ENCODE peak calls at places on chromosomes 16 and 17, in nine cellular contexts. One of them, this sample, is unnamed.

GRCh38 chr17:64781810-64782555 is 119.9 kb upstream of the SMURF2 start:
- DNase-seq in body of pancreas: no peak
- DNase-seq in psoas muscle: peak; percentile 23
- DNase-seq in astrocyte of the cerebellum: no peak
- DNase-seq in RWPE1: no peak
- DNase-seq in left ventricle myocardium inferior: no peak
- DNase-seq in endothelial cell of umbilical vein: no peak
- DNase-seq in A549: no peak
- DNase-seq in endothelial cell: no peak
- DNase-seq in this sample: no peak

GRCh38 chr17:48609754-48610281 is 999 bp downstream of the HOXB7 start:
- DNase-seq in body of pancreas: no peak
- DNase-seq in psoas muscle: no peak
- DNase-seq in astrocyte of the cerebellum: no peak
- DNase-seq in RWPE1: no peak
- DNase-seq in left ventricle myocardium inferior: no peak
- DNase-seq in endothelial cell of umbilical vein: no peak
- DNase-seq in A549: no peak
- DNase-seq in endothelial cell: no peak
- DNase-seq in this sample: no peak

GRCh38 chr17:14921936-14922335 is 343.2 kb downstream of the PMP22 start:
- DNase-seq in body of pancreas: no peak
- DNase-seq in psoas muscle: no peak
- DNase-seq in astrocyte of the cerebellum: no peak
- DNase-seq in RWPE1: no peak
- DNase-seq in left ventricle myocardium inferior: no peak
- DNase-seq in endothelial cell of umbilical vein: no peak
- DNase-seq in A549: no peak
- DNase-seq in endothelial cell: no peak
- DNase-seq in this sample: no peak

GRCh38 chr17:37261286-37261685 is 114.5 kb upstream of the C17orf78 start:
- DNase-seq in body of pancreas: no peak
- DNase-seq in psoas muscle: no peak
- DNase-seq in astrocyte of the cerebellum: peak; percentile 43
- DNase-seq in RWPE1: no peak
- DNase-seq in left ventricle myocardium inferior: no peak
- DNase-seq in endothelial cell of umbilical vein: peak; percentile 12
- DNase-seq in A549: no peak
- DNase-seq in endothelial cell: no peak
- DNase-seq in this sample: no peak

GRCh38 chr17:7173687-7174602 is 5.2 kb downstream of the ASGR1 start:
- DNase-seq in body of pancreas: peak; percentile 67
- DNase-seq in psoas muscle: peak; percentile 72
- DNase-seq in astrocyte of the cerebellum: no peak
- DNase-seq in RWPE1: peak; percentile 29
- DNase-seq in left ventricle myocardium inferior: peak; percentile 55
- DNase-seq in endothelial cell of umbilical vein: peak; percentile 89
- DNase-seq in A549: no peak
- DNase-seq in endothelial cell: peak; percentile 80
- DNase-seq in this sample: no peak

GRCh38 chr16:82713778-82714177 is 87.0 kb downstream of the CDH13 start:
- DNase-seq in body of pancreas: no peak
- DNase-seq in psoas muscle: no peak
- DNase-seq in astrocyte of the cerebellum: no peak
- DNase-seq in RWPE1: no peak
- DNase-seq in left ventricle myocardium inferior: no peak
- DNase-seq in endothelial cell of umbilical vein: no peak
- DNase-seq in A549: no peak
- DNase-seq in endothelial cell: no peak
- DNase-seq in this sample: no peak

GRCh38 chr17:66963521-66964082 is 905 bp upstream of the CACNG4 start:
- DNase-seq in body of pancreas: no peak
- DNase-seq in psoas muscle: no peak
- DNase-seq in astrocyte of the cerebellum: no peak
- DNase-seq in RWPE1: no peak
- DNase-seq in left ventricle myocardium inferior: no peak
- DNase-seq in endothelial cell of umbilical vein: no peak
- DNase-seq in A549: no peak
- DNase-seq in endothelial cell: no peak
- DNase-seq in this sample: no peak

GRCh38 chr17:81335388-81336157 is 40.5 kb upstream of the SLC38A10 start:
- DNase-seq in body of pancreas: no peak
- DNase-seq in psoas muscle: peak; percentile 47
- DNase-seq in astrocyte of the cerebellum: no peak
- DNase-seq in RWPE1: peak; percentile 59
- DNase-seq in left ventricle myocardium inferior: no peak
- DNase-seq in endothelial cell of umbilical vein: no peak
- DNase-seq in A549: peak; percentile 58
- DNase-seq in endothelial cell: no peak
- DNase-seq in this sample: peak; percentile 9

GRCh38 chr16:88599092-88599733 is 29.0 kb downstream of the ZC3H18 start:
- DNase-seq in body of pancreas: peak; percentile 51
- DNase-seq in psoas muscle: peak; percentile 87
- DNase-seq in astrocyte of the cerebellum: no peak
- DNase-seq in RWPE1: no peak
- DNase-seq in left ventricle myocardium inferior: peak; percentile 88
- DNase-seq in endothelial cell of umbilical vein: no peak
- DNase-seq in A549: no peak
- DNase-seq in endothelial cell: no peak
- DNase-seq in this sample: no peak

GRCh38 chr17:1919206-1919605 is 89.4 kb downstream of the RPA1 start:
- DNase-seq in body of pancreas: no peak
- DNase-seq in psoas muscle: no peak
- DNase-seq in astrocyte of the cerebellum: no peak
- DNase-seq in RWPE1: no peak
- DNase-seq in left ventricle myocardium inferior: no peak
- DNase-seq in endothelial cell of umbilical vein: no peak
- DNase-seq in A549: no peak
- DNase-seq in endothelial cell: no peak
- DNase-seq in this sample: no peak

GRCh38 chr16:76926595-76926994 is 264.4 kb upstream of the MON1B start:
- DNase-seq in body of pancreas: no peak
- DNase-seq in psoas muscle: no peak
- DNase-seq in astrocyte of the cerebellum: no peak
- DNase-seq in RWPE1: no peak
- DNase-seq in left ventricle myocardium inferior: peak; percentile 18
- DNase-seq in endothelial cell of umbilical vein: no peak
- DNase-seq in A549: no peak
- DNase-seq in endothelial cell: no peak
- DNase-seq in this sample: no peak

GRCh38 chr16:48365030-48365600 is 20.1 kb downstream of the SIAH1 start:
- DNase-seq in body of pancreas: no peak
- DNase-seq in psoas muscle: no peak
- DNase-seq in astrocyte of the cerebellum: no peak
- DNase-seq in RWPE1: no peak
- DNase-seq in left ventricle myocardium inferior: no peak
- DNase-seq in endothelial cell of umbilical vein: no peak
- DNase-seq in A549: peak; percentile 30
- DNase-seq in endothelial cell: no peak
- DNase-seq in this sample: no peak

GRCh38 chr16:48367443-48368049 is 17.7 kb downstream of the SIAH1 start:
- DNase-seq in body of pancreas: no peak
- DNase-seq in psoas muscle: no peak
- DNase-seq in astrocyte of the cerebellum: no peak
- DNase-seq in RWPE1: no peak
- DNase-seq in left ventricle myocardium inferior: no peak
- DNase-seq in endothelial cell of umbilical vein: no peak
- DNase-seq in A549: no peak
- DNase-seq in endothelial cell: no peak
- DNase-seq in this sample: no peak

GRCh38 chr16:48366165-48367093 is 18.8 kb downstream of the SIAH1 start:
- DNase-seq in body of pancreas: peak; percentile 67
- DNase-seq in psoas muscle: no peak
- DNase-seq in astrocyte of the cerebellum: peak; percentile 66
- DNase-seq in RWPE1: peak; percentile 76
- DNase-seq in left ventricle myocardium inferior: no peak
- DNase-seq in endothelial cell of umbilical vein: peak; percentile 77
- DNase-seq in A549: peak; percentile 88
- DNase-seq in endothelial cell: peak; percentile 21
- DNase-seq in this sample: peak; percentile 49

GRCh38 chr16:48369765-48370164 is 15.4 kb downstream of the SIAH1 start:
- DNase-seq in body of pancreas: no peak
- DNase-seq in psoas muscle: no peak
- DNase-seq in astrocyte of the cerebellum: no peak
- DNase-seq in RWPE1: no peak
- DNase-seq in left ventricle myocardium inferior: no peak
- DNase-seq in endothelial cell of umbilical vein: no peak
- DNase-seq in A549: no peak
- DNase-seq in endothelial cell: no peak
- DNase-seq in this sample: no peak

DNA sequence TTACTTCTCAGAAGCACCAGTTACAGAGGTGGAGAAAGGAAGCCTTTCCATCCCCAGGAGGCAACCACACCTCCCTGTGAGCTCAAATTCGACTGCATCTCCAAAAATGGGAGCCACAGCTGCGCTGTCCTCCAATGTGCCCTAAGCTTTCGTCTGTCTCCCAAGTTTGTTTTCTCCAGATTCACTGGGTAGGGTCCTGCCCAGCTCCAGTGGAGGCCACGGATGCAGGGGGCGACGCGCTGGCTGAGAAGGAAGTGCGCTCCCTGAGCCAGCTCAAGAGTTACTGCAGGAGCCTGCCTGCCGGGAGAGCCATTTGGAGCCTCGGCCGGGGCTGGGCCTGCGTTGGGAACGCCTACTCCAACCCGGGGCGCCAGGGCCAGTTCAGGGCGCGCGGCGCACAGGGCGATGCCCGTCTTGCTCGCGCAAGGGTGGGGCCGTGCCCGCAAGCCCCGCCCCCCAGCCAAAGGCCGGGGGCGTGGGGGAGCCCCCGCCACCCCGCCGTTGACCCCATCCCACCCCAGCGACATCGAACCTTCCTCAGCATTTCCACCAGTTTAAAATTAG is 19.5 kb downstream of the SIAH1 start:
- DNase-seq in body of pancreas: peak; percentile 95
- DNase-seq in psoas muscle: peak; percentile 94
- DNase-seq in astrocyte of the cerebellum: no peak
- DNase-seq in RWPE1: peak; percentile 88
- DNase-seq in left ventricle myocardium inferior: peak; percentile 92
- DNase-seq in endothelial cell of umbilical vein: peak; percentile 89
- DNase-seq in A549: peak; percentile 93
- DNase-seq in endothelial cell: peak; percentile 86
- DNase-seq in this sample: peak; percentile 96
- TF ChIP-seq CTCF in body of pancreas: no peak
- TF ChIP-seq CTCF in psoas muscle: no peak
- TF ChIP-seq CTCF in astrocyte of the cerebellum: peak; percentile 14
- TF ChIP-seq CTCF in RWPE1: no peak
- TF ChIP-seq CTCF in left ventricle myocardium inferior: peak; percentile 18
- TF ChIP-seq CTCF in endothelial cell of umbilical vein: no peak
- TF ChIP-seq CTCF in A549: no peak
- TF ChIP-seq CTCF in endothelial cell: no peak
- TF ChIP-seq CTCF in this sample: peak; percentile 15

DNA sequence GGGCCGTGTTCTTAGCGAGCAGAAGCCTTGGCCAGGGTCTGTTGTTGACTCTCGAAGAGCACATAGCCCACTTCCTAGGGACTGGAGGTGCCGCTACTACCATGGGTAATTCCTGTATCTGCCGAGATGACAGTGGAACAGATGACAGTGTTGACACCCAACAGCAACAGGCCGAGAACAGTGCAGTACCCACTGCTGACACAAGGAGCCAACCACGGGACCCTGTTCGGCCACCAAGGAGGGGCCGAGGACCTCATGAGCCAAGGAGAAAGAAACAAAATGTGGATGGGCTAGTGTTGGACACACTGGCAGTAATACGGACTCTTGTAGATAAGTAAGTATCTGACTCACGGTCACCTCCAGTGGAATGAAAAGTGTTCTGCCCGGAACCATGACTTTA is 18.5 kb downstream of the RSPRY1 start:
- DNase-seq in body of pancreas: no peak
- DNase-seq in psoas muscle: no peak
- DNase-seq in astrocyte of the cerebellum: no peak
- DNase-seq in RWPE1: no peak
- DNase-seq in left ventricle myocardium inferior: no peak
- DNase-seq in endothelial cell of umbilical vein: no peak
- DNase-seq in A549: no peak
- DNase-seq in endothelial cell: peak; percentile 9
- DNase-seq in this sample: no peak
- TF ChIP-seq CTCF in body of pancreas: no peak
- TF ChIP-seq CTCF in psoas muscle: no peak
- TF ChIP-seq CTCF in astrocyte of the cerebellum: no peak
- TF ChIP-seq CTCF in RWPE1: no peak
- TF ChIP-seq CTCF in left ventricle myocardium inferior: no peak
- TF ChIP-seq CTCF in endothelial cell of umbilical vein: no peak
- TF ChIP-seq CTCF in A549: no peak
- TF ChIP-seq CTCF in endothelial cell: peak; percentile 51
- TF ChIP-seq CTCF in this sample: peak; percentile 27

DNA sequence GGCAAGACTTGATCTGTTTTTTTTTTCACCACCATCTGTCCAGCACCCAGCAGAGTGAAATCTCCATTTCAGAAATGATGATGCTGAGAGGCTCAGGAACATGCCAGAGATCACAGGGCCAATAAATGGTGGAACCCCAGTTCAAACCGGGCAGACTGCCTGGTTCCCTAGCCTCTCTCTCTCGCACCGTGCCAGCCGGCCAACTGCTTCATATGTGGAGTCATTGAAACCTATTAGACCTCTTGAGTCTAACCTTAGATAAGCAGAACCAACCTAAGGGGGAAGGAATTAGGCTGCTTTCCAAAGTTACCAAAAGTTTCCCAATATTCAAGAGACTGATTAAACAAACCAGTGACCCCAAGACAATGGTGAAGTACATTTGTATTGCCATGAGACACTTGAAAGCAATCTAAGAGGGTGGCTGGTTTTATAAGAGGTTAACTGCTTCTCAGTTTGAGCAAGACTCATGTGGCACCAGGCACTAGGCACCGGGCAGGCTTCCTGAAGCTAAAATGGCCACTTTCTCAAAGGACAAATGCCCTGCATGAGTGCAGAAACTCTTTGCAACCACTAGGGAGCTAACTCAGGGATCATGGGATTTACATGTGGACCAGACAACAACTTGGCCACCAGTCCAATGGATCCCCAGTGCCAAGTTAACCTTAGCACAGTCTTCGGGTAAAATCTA is 18.4 kb downstream of the TOX3 start:
- DNase-seq in body of pancreas: no peak
- DNase-seq in psoas muscle: no peak
- DNase-seq in astrocyte of the cerebellum: no peak
- DNase-seq in RWPE1: no peak
- DNase-seq in left ventricle myocardium inferior: no peak
- DNase-seq in endothelial cell of umbilical vein: no peak
- DNase-seq in A549: no peak
- DNase-seq in endothelial cell: no peak
- DNase-seq in this sample: no peak
- TF ChIP-seq CTCF in body of pancreas: no peak
- TF ChIP-seq CTCF in psoas muscle: no peak
- TF ChIP-seq CTCF in astrocyte of the cerebellum: no peak
- TF ChIP-seq CTCF in RWPE1: no peak
- TF ChIP-seq CTCF in left ventricle myocardium inferior: no peak
- TF ChIP-seq CTCF in endothelial cell of umbilical vein: no peak
- TF ChIP-seq CTCF in A549: no peak
- TF ChIP-seq CTCF in endothelial cell: peak; percentile 29
- TF ChIP-seq CTCF in this sample: peak; percentile 30

DNA sequence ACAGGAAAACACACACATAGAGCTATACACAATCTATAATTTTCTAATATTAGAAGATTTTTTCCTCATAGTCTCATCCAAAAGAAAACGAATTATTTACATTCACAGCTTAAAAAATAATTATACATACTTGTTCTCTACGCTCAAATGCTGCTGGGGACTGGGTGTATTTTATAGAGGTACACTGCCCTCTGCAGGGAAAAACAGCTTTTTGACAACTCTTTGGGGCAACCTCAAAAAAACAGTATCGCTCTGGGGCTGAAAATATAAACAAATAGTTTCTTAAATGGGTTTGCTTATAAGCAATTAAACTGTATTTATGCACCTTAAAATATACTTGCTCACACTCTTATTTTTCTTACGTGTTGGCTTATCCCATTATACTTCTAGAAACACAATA is 261.8 kb upstream of the PSMD7 start:
- DNase-seq in body of pancreas: no peak
- DNase-seq in psoas muscle: no peak
- DNase-seq in astrocyte of the cerebellum: no peak
- DNase-seq in RWPE1: peak; percentile 16
- DNase-seq in left ventricle myocardium inferior: no peak
- DNase-seq in endothelial cell of umbilical vein: peak; percentile 3
- DNase-seq in A549: peak; percentile 19
- DNase-seq in endothelial cell: peak; percentile 26
- DNase-seq in this sample: peak; percentile 15
- TF ChIP-seq CTCF in body of pancreas: no peak
- TF ChIP-seq CTCF in psoas muscle: peak; percentile 17
- TF ChIP-seq CTCF in astrocyte of the cerebellum: peak; percentile 30
- TF ChIP-seq CTCF in RWPE1: no peak
- TF ChIP-seq CTCF in left ventricle myocardium inferior: peak; percentile 46
- TF ChIP-seq CTCF in endothelial cell of umbilical vein: no peak
- TF ChIP-seq CTCF in A549: peak; percentile 59
- TF ChIP-seq CTCF in endothelial cell: peak; percentile 24
- TF ChIP-seq CTCF in this sample: peak; percentile 61

This sample was measured in BE2C.